ENCODE peak calls at places on chromosome 22, in eight cellular contexts. U is right lobe of liver, T is NCI-H1092, L is Kasumi-1, H is foreskin keratinocyte, R is NCI-H2107, V is suprapubic skin, Y is mesendoderm. G is an unnamed sample.

GRCh38 chr22:42473484-42474193 is 41.4 kb upstream of the NFAM1 start:
- DNase-seq in U (no peak), T (no peak), L (peak), H (peak), R (peak), V (no peak), Y (peak), G (no peak)

GRCh38 chr22:45296628-45297297 is 12.0 kb downstream of the UPK3A start:
- DNase-seq in U (no peak), T (no peak), L (no peak), H (no peak), R (no peak), V (no peak), Y (no peak), G (no peak)

GRCh38 chr22:22342697-22343602 is 98.4 kb downstream of the VPREB1 start:
- DNase-seq in U (peak), T (peak), L (peak), H (peak), R (peak), V (no peak), Y (peak), G (peak)

GRCh38 chr22:37545703-37546435 is 14.4 kb upstream of the CDC42EP1 start:
- DNase-seq in U (peak), T (no peak), L (no peak), H (no peak), R (no peak), V (peak), Y (peak), G (no peak)

GRCh38 chr22:48105254-48105653 is 1342.8 kb downstream of the TBC1D22A start:
- DNase-seq in U (no peak), T (no peak), L (no peak), H (no peak), R (no peak), V (no peak), Y (no peak), G (no peak)

GRCh38 chr22:26906464-26906863 is 249.1 kb downstream of the MIAT start:
- DNase-seq in U (no peak), T (peak), L (no peak), H (no peak), R (peak), V (no peak), Y (no peak), G (no peak)

GRCh38 chr22:44622147-44622427 is 79.9 kb upstream of the PRR5 start:
- DNase-seq in U (no peak), T (no peak), L (no peak), H (no peak), R (peak), V (no peak), Y (peak), G (no peak)

GRCh38 chr22:21916309-21916918 is 36.2 kb downstream of the PPM1F start:
- DNase-seq in U (no peak), T (no peak), L (no peak), H (no peak), R (no peak), V (no peak), Y (no peak), G (no peak)